ENCODE peak calls at places on chromosome 16, in four cellular contexts. One of them, this sample, is unnamed.

GRCh38 chr16:14462811-14463210 is 167.2 kb downstream of the PARN start:
- DNase-seq in CD8-positive, alpha-beta memory T cell: no peak
- DNase-seq in hepatocyte: no peak
- DNase-seq in upper lobe of left lung: no peak
- DNase-seq in this sample: peak

GRCh38 chr16:22210285-22210684 is 4.2 kb downstream of the EEF2K start:
- DNase-seq in CD8-positive, alpha-beta memory T cell: no peak
- DNase-seq in hepatocyte: no peak
- DNase-seq in upper lobe of left lung: no peak
- DNase-seq in this sample: no peak

GRCh38 chr16:65500007-65500406 is 378.1 kb upstream of the CDH11 start:
- DNase-seq in CD8-positive, alpha-beta memory T cell: no peak
- DNase-seq in hepatocyte: no peak
- DNase-seq in upper lobe of left lung: no peak
- DNase-seq in this sample: no peak

GRCh38 chr16:2361129-2361528 is 20.6 kb upstream of the ABCA3 start:
- DNase-seq in CD8-positive, alpha-beta memory T cell: no peak
- DNase-seq in hepatocyte: no peak
- DNase-seq in upper lobe of left lung: no peak
- DNase-seq in this sample: no peak

GRCh38 chr16:86436466-86437185 is 73.7 kb upstream of the FOXF1 start:
- DNase-seq in CD8-positive, alpha-beta memory T cell: no peak
- DNase-seq in hepatocyte: no peak
- DNase-seq in upper lobe of left lung: no peak
- DNase-seq in this sample: no peak

GRCh38 chr16:77993111-77993571 is 29.2 kb upstream of the CLEC3A start:
- DNase-seq in CD8-positive, alpha-beta memory T cell: no peak
- DNase-seq in hepatocyte: peak
- DNase-seq in upper lobe of left lung: no peak
- DNase-seq in this sample: no peak

GRCh38 chr16:87006789-87007745 is 310.1 kb downstream of the C16orf95 start:
- DNase-seq in CD8-positive, alpha-beta memory T cell: no peak
- DNase-seq in hepatocyte: no peak
- DNase-seq in upper lobe of left lung: no peak
- DNase-seq in this sample: no peak

GRCh38 chr16:11627822-11628457 is 40.3 kb upstream of the SNN start:
- DNase-seq in CD8-positive, alpha-beta memory T cell: no peak
- DNase-seq in hepatocyte: peak
- DNase-seq in upper lobe of left lung: peak
- DNase-seq in this sample: no peak

GRCh38 chr16:53087101-53087500 is 32.3 kb downstream of the CHD9 start:
- DNase-seq in CD8-positive, alpha-beta memory T cell: no peak
- DNase-seq in hepatocyte: no peak
- DNase-seq in upper lobe of left lung: peak
- DNase-seq in this sample: no peak

GRCh38 chr16:5072334-5073278 is 963 bp downstream of the ALG1 start:
- DNase-seq in CD8-positive, alpha-beta memory T cell: no peak
- DNase-seq in hepatocyte: no peak
- DNase-seq in upper lobe of left lung: no peak
- DNase-seq in this sample: no peak

GRCh38 chr16:4386951-4387565 is 15.4 kb downstream of the VASN start:
- DNase-seq in CD8-positive, alpha-beta memory T cell: no peak
- DNase-seq in hepatocyte: no peak
- DNase-seq in upper lobe of left lung: no peak
- DNase-seq in this sample: no peak

GRCh38 chr16:27721548-27722265 is 171.8 kb downstream of the KATNIP start:
- DNase-seq in CD8-positive, alpha-beta memory T cell: no peak
- DNase-seq in hepatocyte: peak
- DNase-seq in upper lobe of left lung: peak
- DNase-seq in this sample: no peak

GRCh38 chr16:51393381-51394005 is 242.4 kb upstream of the SALL1 start:
- DNase-seq in CD8-positive, alpha-beta memory T cell: no peak
- DNase-seq in hepatocyte: no peak
- DNase-seq in upper lobe of left lung: no peak
- DNase-seq in this sample: peak

GRCh38 chr16:85475233-85475632 is 137.9 kb upstream of the GSE1 start:
- DNase-seq in CD8-positive, alpha-beta memory T cell: no peak
- DNase-seq in hepatocyte: no peak
- DNase-seq in upper lobe of left lung: no peak
- DNase-seq in this sample: no peak

GRCh38 chr16:84543931-84544776 is 39.7 kb upstream of the MEAK7 start:
- DNase-seq in CD8-positive, alpha-beta memory T cell: peak
- DNase-seq in hepatocyte: no peak
- DNase-seq in upper lobe of left lung: no peak
- DNase-seq in this sample: no peak

GRCh38 chr16:72043058-72043457 is 11.2 kb upstream of the HP start:
- DNase-seq in CD8-positive, alpha-beta memory T cell: no peak
- DNase-seq in hepatocyte: no peak
- DNase-seq in upper lobe of left lung: no peak
- DNase-seq in this sample: no peak

GRCh38 chr16:89187337-89188063 is 12.8 kb downstream of the SLC22A31 start:
- DNase-seq in CD8-positive, alpha-beta memory T cell: peak
- DNase-seq in hepatocyte: no peak
- DNase-seq in upper lobe of left lung: no peak
- DNase-seq in this sample: no peak

GRCh38 chr16:23587726-23588125 is 8.4 kb downstream of the NDUFAB1 start:
- DNase-seq in CD8-positive, alpha-beta memory T cell: no peak
- DNase-seq in hepatocyte: no peak
- DNase-seq in upper lobe of left lung: no peak
- DNase-seq in this sample: no peak

GRCh38 chr16:85187002-85187401 is 74.7 kb upstream of the CIBAR2 start:
- DNase-seq in CD8-positive, alpha-beta memory T cell: no peak
- DNase-seq in hepatocyte: peak
- DNase-seq in upper lobe of left lung: no peak
- DNase-seq in this sample: no peak

GRCh38 chr16:52553322-52553721 is 6.4 kb upstream of the TOX3 start:
- DNase-seq in CD8-positive, alpha-beta memory T cell: no peak
- DNase-seq in hepatocyte: no peak
- DNase-seq in upper lobe of left lung: no peak
- DNase-seq in this sample: no peak

GRCh38 chr16:82024883-82025282 is 10.2 kb upstream of the HSD17B2 start:
- DNase-seq in CD8-positive, alpha-beta memory T cell: no peak
- DNase-seq in hepatocyte: no peak
- DNase-seq in upper lobe of left lung: no peak
- DNase-seq in this sample: no peak

GRCh38 chr16:2719328-2720062 is 529 bp downstream of the PRSS27 start:
- DNase-seq in CD8-positive, alpha-beta memory T cell: no peak
- DNase-seq in hepatocyte: no peak
- DNase-seq in upper lobe of left lung: peak
- DNase-seq in this sample: no peak

GRCh38 chr16:10388987-10389386 is 3.1 kb downstream of the ATF7IP2 start:
- DNase-seq in CD8-positive, alpha-beta memory T cell: no peak
- DNase-seq in hepatocyte: no peak
- DNase-seq in upper lobe of left lung: no peak
- DNase-seq in this sample: no peak

GRCh38 chr16:84832488-84833141 is 12.8 kb downstream of the CRISPLD2 start:
- DNase-seq in CD8-positive, alpha-beta memory T cell: no peak
- DNase-seq in hepatocyte: peak
- DNase-seq in upper lobe of left lung: peak
- DNase-seq in this sample: no peak

GRCh38 chr16:19722981-19723380 is 4.9 kb downstream of the IQCK start:
- DNase-seq in CD8-positive, alpha-beta memory T cell: no peak
- DNase-seq in hepatocyte: no peak
- DNase-seq in upper lobe of left lung: no peak
- DNase-seq in this sample: no peak

GRCh38 chr16:50300942-50301625 is 34.7 kb downstream of the ADCY7 start:
- DNase-seq in CD8-positive, alpha-beta memory T cell: no peak
- DNase-seq in hepatocyte: no peak
- DNase-seq in upper lobe of left lung: peak
- DNase-seq in this sample: no peak

GRCh38 chr16:3413730-3414379 is 12.8 kb downstream of the ZNF174 start:
- DNase-seq in CD8-positive, alpha-beta memory T cell: no peak
- DNase-seq in hepatocyte: no peak
- DNase-seq in upper lobe of left lung: no peak
- DNase-seq in this sample: no peak

GRCh38 chr16:8949536-8950418 is 13.9 kb downstream of the USP7 start:
- DNase-seq in CD8-positive, alpha-beta memory T cell: no peak
- DNase-seq in hepatocyte: no peak
- DNase-seq in upper lobe of left lung: no peak
- DNase-seq in this sample: no peak

GRCh38 chr16:12532871-12533610 is 270.6 kb downstream of the CPPED1 start:
- DNase-seq in CD8-positive, alpha-beta memory T cell: peak
- DNase-seq in hepatocyte: no peak
- DNase-seq in upper lobe of left lung: no peak
- DNase-seq in this sample: no peak

GRCh38 chr16:46690281-46691178 is 1.1 kb downstream of the ORC6 start:
- DNase-seq in CD8-positive, alpha-beta memory T cell: no peak
- DNase-seq in hepatocyte: peak
- DNase-seq in upper lobe of left lung: peak
- DNase-seq in this sample: peak

GRCh38 chr16:35598696-35599332 is 2139.4 kb downstream of the TP53TG3F start:
- DNase-seq in CD8-positive, alpha-beta memory T cell: no peak
- DNase-seq in hepatocyte: no peak
- DNase-seq in upper lobe of left lung: no peak
- DNase-seq in this sample: no peak

GRCh38 chr16:24178496-24178895 is 77.6 kb upstream of the CACNG3 start:
- DNase-seq in CD8-positive, alpha-beta memory T cell: no peak
- DNase-seq in hepatocyte: peak
- DNase-seq in upper lobe of left lung: no peak
- DNase-seq in this sample: no peak

GRCh38 chr16:66365588-66365987 is 903 bp upstream of the CDH5 start:
- DNase-seq in CD8-positive, alpha-beta memory T cell: no peak
- DNase-seq in hepatocyte: no peak
- DNase-seq in upper lobe of left lung: peak
- DNase-seq in this sample: peak

GRCh38 chr16:714558-715447 is at the start of gene METRN:
- DNase-seq in CD8-positive, alpha-beta memory T cell: peak
- DNase-seq in hepatocyte: peak
- DNase-seq in upper lobe of left lung: peak
- DNase-seq in this sample: peak

GRCh38 chr16:1777375-1778199 is 4.7 kb upstream of the MRPS34 start:
- DNase-seq in CD8-positive, alpha-beta memory T cell: no peak
- DNase-seq in hepatocyte: no peak
- DNase-seq in upper lobe of left lung: no peak
- DNase-seq in this sample: no peak

GRCh38 chr16:68273459-68273858 is 9.1 kb downstream of the SLC7A6 start:
- DNase-seq in CD8-positive, alpha-beta memory T cell: no peak
- DNase-seq in hepatocyte: no peak
- DNase-seq in upper lobe of left lung: no peak
- DNase-seq in this sample: no peak